ENCODE peak calls at places on chromosome 3, in ten cellular contexts. R is Daoy; S is substantia nigra; W is T-helper 1 cell; D is fibroblast of the conjunctiva; Z is AG20443; X is SJCRH30; N is activated T-helper 9 cell treated with anti-CD3 and anti-CD28 coated beads, Interleukin-2, amount 50 U/mL, for 16 hours; M is naive thymus-derived CD8-positive, alpha-beta T cell; B is hippocampal formation. G is an unnamed sample.

GRCh38 chr3:44132061-44132460 is 109.6 kb upstream of the TOPAZ1 start:
- DNase-seq in R (no peak), S (no peak), W (no peak), D (no peak), Z (no peak), X (no peak), N (no peak), M (no peak), B (no peak), G (no peak)

GRCh38 chr3:44125882-44126281 is 115.8 kb upstream of the TOPAZ1 start:
- DNase-seq in R (no peak), S (no peak), W (no peak), D (no peak), Z (peak), X (no peak), N (no peak), M (no peak), B (no peak), G (no peak)

GRCh38 chr3:129371041-129371826 is 57.2 kb downstream of the EFCAB12 start:
- DNase-seq in R (no peak), S (no peak), W (no peak), D (no peak), Z (no peak), X (no peak), N (no peak), M (no peak), B (no peak), G (no peak)

GRCh38 chr3:177364236-177364635 is 167.0 kb upstream of the TBL1XR1 start:
- DNase-seq in R (no peak), S (no peak), W (no peak), D (no peak), Z (no peak), X (no peak), N (no peak), M (no peak), B (no peak), G (no peak)

GRCh38 chr3:8532251-8532831 is 30.7 kb downstream of the LMCD1 start:
- DNase-seq in R (no peak), S (no peak), W (no peak), D (no peak), Z (peak), X (no peak), N (no peak), M (no peak), B (no peak), G (no peak)

GRCh38 chr3:72412557-72412956 is 435.7 kb downstream of the SHQ1 start:
- DNase-seq in R (no peak), S (no peak), W (no peak), D (no peak), Z (no peak), X (no peak), N (no peak), M (no peak), B (no peak), G (no peak)

GRCh38 chr3:126983276-126983652 is 349 bp downstream of the PLXNA1 start:
- DNase-seq in R (no peak), S (no peak), W (no peak), D (no peak), Z (peak), X (no peak), N (no peak), M (peak), B (no peak), G (no peak)

GRCh38 chr3:38154625-38155255 is 10.6 kb upstream of the OXSR1 start:
- DNase-seq in R (no peak), S (no peak), W (no peak), D (no peak), Z (no peak), X (no peak), N (no peak), M (no peak), B (no peak), G (no peak)

GRCh38 chr3:48595526-48596121 is 495 bp upstream of the COL7A1 start:
- DNase-seq in R (peak), S (no peak), W (no peak), D (peak), Z (peak), X (peak), N (no peak), M (no peak), B (no peak), G (no peak)

GRCh38 chr3:6180171-6180570 is 680.7 kb upstream of the GRM7 start:
- DNase-seq in R (no peak), S (no peak), W (no peak), D (no peak), Z (no peak), X (no peak), N (no peak), M (no peak), B (no peak), G (no peak)

GRCh38 chr3:98574157-98574556 is 19.3 kb downstream of the CPOX start:
- DNase-seq in R (no peak), S (no peak), W (no peak), D (no peak), Z (no peak), X (no peak), N (no peak), M (no peak), B (no peak), G (no peak)

GRCh38 chr3:176431986-176432385 is 765.3 kb downstream of the TBL1XR1 start:
- DNase-seq in R (peak), S (no peak), W (no peak), D (no peak), Z (no peak), X (peak), N (no peak), M (no peak), B (no peak), G (no peak)

GRCh38 chr3:81666502-81667121 is 94.8 kb downstream of the GBE1 start:
- DNase-seq in R (no peak), S (no peak), W (no peak), D (peak), Z (peak), X (peak), N (no peak), M (peak), B (no peak), G (no peak)

GRCh38 chr3:151814588-151814987 is 672 bp downstream of the AADAC start:
- DNase-seq in R (no peak), S (no peak), W (no peak), D (no peak), Z (no peak), X (no peak), N (no peak), M (no peak), B (no peak), G (no peak)

GRCh38 chr3:5231536-5231935 is 44.0 kb downstream of the EDEM1 start:
- DNase-seq in R (no peak), S (no peak), W (no peak), D (no peak), Z (no peak), X (no peak), N (no peak), M (no peak), B (no peak), G (no peak)

GRCh38 chr3:123353852-123354238 is 95.0 kb downstream of the ADCY5 start:
- DNase-seq in R (peak), S (no peak), W (no peak), D (no peak), Z (no peak), X (no peak), N (no peak), M (no peak), B (no peak), G (no peak)

GRCh38 chr3:159273608-159274007 is 471.8 kb downstream of the MFSD1 start:
- DNase-seq in R (peak), S (no peak), W (no peak), D (no peak), Z (peak), X (peak), N (no peak), M (no peak), B (no peak), G (peak)

GRCh38 chr3:110343376-110343775 is 728.2 kb upstream of the NECTIN3 start:
- DNase-seq in R (peak), S (no peak), W (no peak), D (no peak), Z (peak), X (no peak), N (no peak), M (no peak), B (no peak), G (peak)

GRCh38 chr3:107660316-107660976 is 137.7 kb downstream of the BBX start:
- DNase-seq in R (peak), S (no peak), W (no peak), D (peak), Z (no peak), X (peak), N (no peak), M (peak), B (no peak), G (no peak)

GRCh38 chr3:38805765-38806386 is 10.1 kb downstream of the SCN10A start:
- DNase-seq in R (peak), S (no peak), W (no peak), D (peak), Z (peak), X (peak), N (no peak), M (peak), B (no peak), G (peak)

GRCh38 chr3:149247025-149247710 is 25.5 kb upstream of the CP start:
- DNase-seq in R (no peak), S (no peak), W (no peak), D (no peak), Z (peak), X (no peak), N (no peak), M (no peak), B (no peak), G (no peak)

GRCh38 chr3:5012398-5012797 is 33.2 kb downstream of the BHLHE40 start:
- DNase-seq in R (no peak), S (no peak), W (no peak), D (no peak), Z (no peak), X (no peak), N (no peak), M (no peak), B (no peak), G (no peak)

GRCh38 chr3:56389213-56389830 is 78.9 kb downstream of the ERC2 start:
- DNase-seq in R (no peak), S (no peak), W (no peak), D (no peak), Z (no peak), X (no peak), N (no peak), M (no peak), B (no peak), G (no peak)

GRCh38 chr3:196569003-196569516 is 600 bp downstream of the FBXO45 start:
- DNase-seq in R (peak), S (no peak), W (peak), D (no peak), Z (no peak), X (peak), N (peak), M (peak), B (no peak), G (no peak)

GRCh38 chr3:11832964-11833621 is 13.6 kb downstream of the TAMM41 start:
- DNase-seq in R (no peak), S (no peak), W (no peak), D (no peak), Z (no peak), X (no peak), N (no peak), M (no peak), B (peak), G (no peak)

GRCh38 chr3:134362221-134362620 is 12.0 kb downstream of the AMOTL2 start:
- DNase-seq in R (no peak), S (no peak), W (no peak), D (no peak), Z (no peak), X (no peak), N (no peak), M (no peak), B (no peak), G (no peak)

GRCh38 chr3:126958638-126959085 is 24.3 kb upstream of the PLXNA1 start:
- DNase-seq in R (no peak), S (no peak), W (no peak), D (no peak), Z (no peak), X (no peak), N (no peak), M (no peak), B (no peak), G (no peak)